ENCODE peak calls at places on chromosomes 16 and 17, in five cellular contexts. U is substantia nigra, A is islet precursor cell, Y is non-pigmented ciliary epithelial cell, B is progenitor cell of endocrine pancreas. W is an unnamed sample.

GRCh38 chr17:7969434-7969833 is 33.0 kb upstream of the GUCY2D start:
- DNase-seq in B (no peak), A (no peak), Y (no peak), U (no peak), W (no peak)

GRCh38 chr17:39926135-39926587 is 1.2 kb downstream of the ORMDL3 start:
- DNase-seq in B (no peak), A (no peak), U (no peak), Y (no peak), W (no peak)

GRCh38 chr17:69870091-69870530 is 204.9 kb upstream of the KCNJ16 start:
- DNase-seq in A (peak; percentile 100), U (no peak), B (no peak), Y (peak; percentile 63), W (no peak)

GRCh38 chr16:72104905-72105304 is 11.3 kb downstream of the DHX38 start:
- DNase-seq in Y (no peak), U (no peak), B (no peak), A (no peak), W (no peak)

GRCh38 chr17:72587773-72588511 is 467.1 kb downstream of the SOX9 start:
- DNase-seq in U (no peak), B (no peak), Y (no peak), A (peak; percentile 82), W (no peak)

GRCh38 chr17:57085448-57086068 is 512 bp downstream of the AKAP1 start:
- DNase-seq in U (peak; percentile 67), B (peak; percentile 50), A (peak; percentile 88), Y (no peak), W (peak; percentile 72)

GRCh38 chr17:54373970-54374369 is 526.7 kb upstream of the TOM1L1 start:
- DNase-seq in U (no peak), Y (no peak), A (no peak), B (no peak), W (no peak)

GRCh38 chr16:22008215-22009142 is 568 bp downstream of the MOSMO start:
- DNase-seq in Y (no peak), A (peak; percentile 67), U (no peak), B (peak; percentile 38), W (no peak)

GRCh38 chr16:89257281-89257731 is 39.8 kb downstream of the ZNF778 start:
- DNase-seq in U (no peak), Y (no peak), A (peak; percentile 64), B (no peak), W (no peak)

GRCh38 chr17:76384987-76385891 is 830 bp downstream of the SPHK1 start:
- DNase-seq in Y (no peak), U (no peak), B (no peak), A (peak; percentile 81), W (peak; percentile 45)

GRCh38 chr17:36608794-36609497 is 7.6 kb downstream of the MRM1 start:
- DNase-seq in Y (no peak), A (peak; percentile 81), B (peak; percentile 40), U (no peak), W (no peak)

GRCh38 chr16:82638095-82638798 is 11.5 kb downstream of the CDH13 start:
- DNase-seq in U (no peak), A (peak; percentile 59), Y (no peak), B (no peak), W (no peak)

GRCh38 chr17:19284005-19284959 is 47.1 kb downstream of the EPN2 start:
- DNase-seq in U (no peak), Y (no peak), B (no peak), A (no peak), W (no peak)

GRCh38 chr17:76643553-76644148 is at the start of gene ST6GALNAC1:
- DNase-seq in B (no peak), U (no peak), Y (no peak), A (no peak), W (peak; percentile 58)

GRCh38 chr17:41894791-41895331 is 23.9 kb downstream of the ACLY start:
- DNase-seq in A (peak; percentile 87), U (no peak), Y (peak; percentile 23), B (no peak), W (no peak)

GRCh38 chr17:3845361-3845753 is 689 bp downstream of the NCBP3 start:
- DNase-seq in U (no peak), A (no peak), Y (no peak), B (no peak), W (no peak)

GRCh38 chr17:4329838-4330237 is 36.6 kb downstream of the UBE2G1 start:
- DNase-seq in B (no peak), U (no peak), A (no peak), Y (peak; percentile 88), W (no peak)

GRCh38 chr17:59699218-59699617 is 8.0 kb downstream of the PTRH2 start:
- DNase-seq in B (no peak), A (no peak), U (no peak), Y (no peak), W (no peak)